ENCODE peak calls at places on chromosomes 1 and 21, in six cellular contexts. One of them, this sample, is unnamed.

GRCh38 chr1:942411-942821 is 16.6 kb downstream of the NOC2L start:
- DNase-seq in COR-L47: peak; percentile 48
- DNase-seq in iPS-NIHi11: peak; percentile 76
- DNase-seq in BJ: no peak
- DNase-seq in activated CD8-positive, alpha-beta memory T cell treated with anti-CD3 and anti-CD28 coated beads for 1 hour: no peak
- DNase-seq in A549: peak; percentile 48
- DNase-seq in this sample: no peak

GRCh38 chr1:86704972-86705632 is 726 bp downstream of the SH3GLB1 start:
- DNase-seq in COR-L47: peak; percentile 62
- DNase-seq in BJ: no peak
- DNase-seq in iPS-NIHi11: peak; percentile 62
- DNase-seq in activated CD8-positive, alpha-beta memory T cell treated with anti-CD3 and anti-CD28 coated beads for 1 hour: peak; percentile 3
- DNase-seq in A549: peak; percentile 53
- DNase-seq in this sample: peak; percentile 48

GRCh38 chr1:73639494-73639893 is 558.5 kb downstream of the LRRIQ3 start:
- DNase-seq in COR-L47: no peak
- DNase-seq in BJ: no peak
- DNase-seq in iPS-NIHi11: no peak
- DNase-seq in activated CD8-positive, alpha-beta memory T cell treated with anti-CD3 and anti-CD28 coated beads for 1 hour: no peak
- DNase-seq in A549: no peak
- DNase-seq in this sample: no peak

GRCh38 chr1:236795757-236796719 is 946 bp downstream of the MTR start:
- DNase-seq in iPS-NIHi11: no peak
- DNase-seq in activated CD8-positive, alpha-beta memory T cell treated with anti-CD3 and anti-CD28 coated beads for 1 hour: peak; percentile 38
- DNase-seq in COR-L47: no peak
- DNase-seq in BJ: peak; percentile 6
- DNase-seq in A549: no peak
- DNase-seq in this sample: peak; percentile 42

GRCh38 chr1:2781627-2782026 is 19.9 kb downstream of the TTC34 start:
- DNase-seq in BJ: no peak
- DNase-seq in iPS-NIHi11: no peak
- DNase-seq in COR-L47: no peak
- DNase-seq in A549: no peak
- DNase-seq in activated CD8-positive, alpha-beta memory T cell treated with anti-CD3 and anti-CD28 coated beads for 1 hour: no peak
- DNase-seq in this sample: no peak

GRCh38 chr21:33380483-33380998 is 22.7 kb upstream of the IFNGR2 start:
- DNase-seq in BJ: peak; percentile 81
- DNase-seq in iPS-NIHi11: peak; percentile 62
- DNase-seq in activated CD8-positive, alpha-beta memory T cell treated with anti-CD3 and anti-CD28 coated beads for 1 hour: peak; percentile 63
- DNase-seq in A549: peak; percentile 95
- DNase-seq in COR-L47: peak; percentile 11
- DNase-seq in this sample: peak; percentile 94

GRCh38 chr1:59186656-59187055 is 110.2 kb upstream of the FGGY start:
- DNase-seq in COR-L47: no peak
- DNase-seq in activated CD8-positive, alpha-beta memory T cell treated with anti-CD3 and anti-CD28 coated beads for 1 hour: no peak
- DNase-seq in iPS-NIHi11: no peak
- DNase-seq in A549: no peak
- DNase-seq in BJ: no peak
- DNase-seq in this sample: no peak

GRCh38 chr1:186112280-186112679 is 262.8 kb downstream of the TPR start:
- DNase-seq in COR-L47: no peak
- DNase-seq in A549: no peak
- DNase-seq in BJ: no peak
- DNase-seq in iPS-NIHi11: no peak
- DNase-seq in activated CD8-positive, alpha-beta memory T cell treated with anti-CD3 and anti-CD28 coated beads for 1 hour: no peak
- DNase-seq in this sample: no peak

GRCh38 chr1:68231627-68232303 is 558 bp downstream of the WLS start:
- DNase-seq in activated CD8-positive, alpha-beta memory T cell treated with anti-CD3 and anti-CD28 coated beads for 1 hour: no peak
- DNase-seq in BJ: no peak
- DNase-seq in iPS-NIHi11: peak; percentile 44
- DNase-seq in COR-L47: peak; percentile 5
- DNase-seq in A549: peak; percentile 17
- DNase-seq in this sample: peak; percentile 83

GRCh38 chr1:10814312-10814711 is 17.9 kb upstream of the CASZ1 start:
- DNase-seq in activated CD8-positive, alpha-beta memory T cell treated with anti-CD3 and anti-CD28 coated beads for 1 hour: no peak
- DNase-seq in BJ: no peak
- DNase-seq in COR-L47: no peak
- DNase-seq in iPS-NIHi11: no peak
- DNase-seq in A549: no peak
- DNase-seq in this sample: no peak

GRCh38 chr1:114034561-114035303 is 55.5 kb downstream of the OLFML3 start:
- DNase-seq in iPS-NIHi11: no peak
- DNase-seq in activated CD8-positive, alpha-beta memory T cell treated with anti-CD3 and anti-CD28 coated beads for 1 hour: no peak
- DNase-seq in A549: no peak
- DNase-seq in COR-L47: no peak
- DNase-seq in BJ: no peak
- DNase-seq in this sample: no peak

GRCh38 chr1:209094384-209094783 is 489.1 kb upstream of the CAMK1G start:
- DNase-seq in A549: no peak
- DNase-seq in BJ: no peak
- DNase-seq in COR-L47: no peak
- DNase-seq in activated CD8-positive, alpha-beta memory T cell treated with anti-CD3 and anti-CD28 coated beads for 1 hour: no peak
- DNase-seq in iPS-NIHi11: peak; percentile 18
- DNase-seq in this sample: no peak

GRCh38 chr1:3009021-3009420 is 12.2 kb upstream of the ACTRT2 start:
- DNase-seq in BJ: no peak
- DNase-seq in COR-L47: no peak
- DNase-seq in A549: no peak
- DNase-seq in iPS-NIHi11: no peak
- DNase-seq in activated CD8-positive, alpha-beta memory T cell treated with anti-CD3 and anti-CD28 coated beads for 1 hour: no peak
- DNase-seq in this sample: no peak

GRCh38 chr1:99756598-99756997 is 9.8 kb downstream of the FRRS1 start:
- DNase-seq in BJ: peak; percentile 56
- DNase-seq in activated CD8-positive, alpha-beta memory T cell treated with anti-CD3 and anti-CD28 coated beads for 1 hour: no peak
- DNase-seq in iPS-NIHi11: no peak
- DNase-seq in COR-L47: no peak
- DNase-seq in A549: peak; percentile 2
- DNase-seq in this sample: peak; percentile 80

GRCh38 chr1:168452329-168452728 is 91.5 kb downstream of the XCL2 start:
- DNase-seq in BJ: no peak
- DNase-seq in A549: peak; percentile 29
- DNase-seq in activated CD8-positive, alpha-beta memory T cell treated with anti-CD3 and anti-CD28 coated beads for 1 hour: no peak
- DNase-seq in iPS-NIHi11: no peak
- DNase-seq in COR-L47: no peak
- DNase-seq in this sample: peak; percentile 10

GRCh38 chr1:164735315-164736052 is 176.5 kb downstream of the PBX1 start:
- DNase-seq in COR-L47: peak; percentile 44
- DNase-seq in A549: peak; percentile 70
- DNase-seq in iPS-NIHi11: no peak
- DNase-seq in BJ: no peak
- DNase-seq in activated CD8-positive, alpha-beta memory T cell treated with anti-CD3 and anti-CD28 coated beads for 1 hour: no peak
- DNase-seq in this sample: peak; percentile 41

GRCh38 chr21:46189213-46189958 is 5.1 kb upstream of the SPATC1L start:
- DNase-seq in BJ: no peak
- DNase-seq in activated CD8-positive, alpha-beta memory T cell treated with anti-CD3 and anti-CD28 coated beads for 1 hour: no peak
- DNase-seq in iPS-NIHi11: peak; percentile 2
- DNase-seq in COR-L47: no peak
- DNase-seq in A549: no peak
- DNase-seq in this sample: peak; percentile 28

GRCh38 chr1:181119076-181119989 is 30.8 kb downstream of the IER5 start:
- DNase-seq in BJ: no peak
- DNase-seq in COR-L47: no peak
- DNase-seq in A549: peak; percentile 79
- DNase-seq in activated CD8-positive, alpha-beta memory T cell treated with anti-CD3 and anti-CD28 coated beads for 1 hour: no peak
- DNase-seq in iPS-NIHi11: no peak
- DNase-seq in this sample: no peak

GRCh38 chr1:24236170-24237045 is 49.3 kb upstream of the IFNLR1 start:
- DNase-seq in activated CD8-positive, alpha-beta memory T cell treated with anti-CD3 and anti-CD28 coated beads for 1 hour: no peak
- DNase-seq in iPS-NIHi11: peak; percentile 55
- DNase-seq in A549: peak; percentile 27
- DNase-seq in COR-L47: no peak
- DNase-seq in BJ: peak; percentile 1
- DNase-seq in this sample: peak; percentile 61

GRCh38 chr1:164472841-164473240 is 86.1 kb upstream of the PBX1 start:
- DNase-seq in iPS-NIHi11: no peak
- DNase-seq in BJ: no peak
- DNase-seq in activated CD8-positive, alpha-beta memory T cell treated with anti-CD3 and anti-CD28 coated beads for 1 hour: no peak
- DNase-seq in A549: no peak
- DNase-seq in COR-L47: no peak
- DNase-seq in this sample: no peak

GRCh38 chr21:44684483-44684882 is 2.5 kb upstream of the KRTAP12-1 start:
- DNase-seq in A549: no peak
- DNase-seq in activated CD8-positive, alpha-beta memory T cell treated with anti-CD3 and anti-CD28 coated beads for 1 hour: no peak
- DNase-seq in iPS-NIHi11: no peak
- DNase-seq in BJ: no peak
- DNase-seq in COR-L47: no peak
- DNase-seq in this sample: no peak

GRCh38 chr1:213179784-213180183 is 128.7 kb downstream of the RPS6KC1 start:
- DNase-seq in iPS-NIHi11: no peak
- DNase-seq in BJ: no peak
- DNase-seq in activated CD8-positive, alpha-beta memory T cell treated with anti-CD3 and anti-CD28 coated beads for 1 hour: no peak
- DNase-seq in A549: no peak
- DNase-seq in COR-L47: no peak
- DNase-seq in this sample: no peak

GRCh38 chr1:162988869-162989268 is 80.3 kb upstream of the RGS4 start:
- DNase-seq in iPS-NIHi11: peak; percentile 51
- DNase-seq in activated CD8-positive, alpha-beta memory T cell treated with anti-CD3 and anti-CD28 coated beads for 1 hour: no peak
- DNase-seq in BJ: no peak
- DNase-seq in A549: no peak
- DNase-seq in COR-L47: no peak
- DNase-seq in this sample: no peak

GRCh38 chr1:14887936-14888335 is 265.6 kb upstream of the TMEM51 start:
- DNase-seq in activated CD8-positive, alpha-beta memory T cell treated with anti-CD3 and anti-CD28 coated beads for 1 hour: no peak
- DNase-seq in BJ: no peak
- DNase-seq in iPS-NIHi11: no peak
- DNase-seq in A549: no peak
- DNase-seq in COR-L47: no peak
- DNase-seq in this sample: no peak

GRCh38 chr1:162680419-162681126 is 48.3 kb downstream of the DDR2 start:
- DNase-seq in A549: no peak
- DNase-seq in COR-L47: no peak
- DNase-seq in BJ: no peak
- DNase-seq in activated CD8-positive, alpha-beta memory T cell treated with anti-CD3 and anti-CD28 coated beads for 1 hour: no peak
- DNase-seq in iPS-NIHi11: no peak
- DNase-seq in this sample: peak; percentile 70

GRCh38 chr1:45522324-45523104 is 830 bp upstream of the PRDX1 start:
- DNase-seq in iPS-NIHi11: no peak
- DNase-seq in COR-L47: no peak
- DNase-seq in activated CD8-positive, alpha-beta memory T cell treated with anti-CD3 and anti-CD28 coated beads for 1 hour: no peak
- DNase-seq in BJ: peak; percentile 19
- DNase-seq in A549: peak; percentile 85
- DNase-seq in this sample: peak; percentile 64

GRCh38 chr1:63320024-63320799 is 2.2 kb upstream of the FOXD3 start:
- DNase-seq in COR-L47: no peak
- DNase-seq in iPS-NIHi11: no peak
- DNase-seq in activated CD8-positive, alpha-beta memory T cell treated with anti-CD3 and anti-CD28 coated beads for 1 hour: no peak
- DNase-seq in BJ: no peak
- DNase-seq in A549: no peak
- DNase-seq in this sample: no peak

This sample was measured in HCEC 1CT.